ENCODE peak calls at places on chromosomes 4 and X, in four cellular contexts. M is HepG2, O is H1, F is K562. H is an unnamed sample.

GRCh38 chr4:79528241-79528706 is 120.2 kb upstream of the GK2 start:
- DNase-seq in M (no peak), O (no peak), F (no peak), H (no peak)

GRCh38 chrX:140157611-140158010 is 192.3 kb upstream of the CXorf66 start:
- DNase-seq in M (no peak), O (no peak), F (no peak), H (no peak)

GRCh38 chr4:2280531-2281300 is 18.8 kb upstream of the MXD4 start:
- DNase-seq in M (no peak), O (no peak), F (no peak), H (no peak)

GRCh38 chr4:88659061-88659889 is 38.4 kb downstream of the NAP1L5 start:
- DNase-seq in M (peak), O (no peak), F (peak), H (peak)

GRCh38 chr4:82372502-82372873 is 1.3 kb downstream of the HNRNPD start:
- DNase-seq in M (no peak), O (no peak), F (peak), H (no peak)

GRCh38 chrX:129786210-129786651 is 6.5 kb downstream of the SASH3 start:
- DNase-seq in M (no peak), O (no peak), F (peak), H (no peak)

GRCh38 chrX:9626379-9626778 is 139.3 kb downstream of the GPR143 start:
- DNase-seq in M (no peak), O (no peak), F (no peak), H (no peak)

GRCh38 chr4:23337292-23337691 is 552.6 kb downstream of the PPARGC1A start:
- DNase-seq in M (no peak), O (no peak), F (no peak), H (no peak)

GRCh38 chr4:630661-631060 is 5.3 kb downstream of the PDE6B start:
- DNase-seq in M (no peak), O (no peak), F (no peak), H (no peak)

GRCh38 chrX:131741103-131741581 is 197.3 kb downstream of the OR13H1 start:
- DNase-seq in M (no peak), O (no peak), F (no peak), H (no peak)

GRCh38 chrX:151711787-151712186 is 4.0 kb upstream of the FATE1 start:
- DNase-seq in M (no peak), O (no peak), F (no peak), H (no peak)

GRCh38 chr4:113872426-113873260 is 106.8 kb downstream of the ARSJ start:
- DNase-seq in M (no peak), O (no peak), F (no peak), H (no peak)

GRCh38 chrX:13569479-13570244 is at the start of gene EGFL6:
- DNase-seq in M (no peak), O (peak), F (no peak), H (no peak)
- TF ChIP-seq FOSL1 in M (no peak), O (no peak), F (no peak), H (no peak)

DNA sequence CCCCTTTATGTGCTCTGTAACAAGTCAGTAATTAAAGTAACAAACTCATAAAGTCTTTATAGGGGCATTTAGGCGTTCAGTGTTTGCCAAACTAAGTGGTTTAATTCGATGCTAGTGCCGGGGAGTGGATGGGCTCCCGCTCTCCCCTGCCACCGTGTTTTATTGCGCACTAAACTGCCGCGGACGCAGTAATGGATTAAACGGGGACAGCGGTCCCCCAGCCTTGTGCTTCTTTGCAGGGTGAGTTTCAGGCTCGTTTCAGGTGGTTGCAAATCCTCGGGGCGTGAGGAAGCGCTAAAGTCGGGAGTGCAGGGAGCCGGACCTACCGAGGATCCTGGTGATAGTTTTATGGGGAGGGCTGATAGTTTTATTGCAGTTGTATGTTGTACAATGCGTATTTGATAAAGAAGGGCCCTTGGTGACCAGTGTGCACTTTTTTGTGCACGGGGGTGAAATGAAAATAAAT is 1.7 kb upstream of the PHOX2B start:
- DNase-seq in M (no peak), O (peak), F (no peak), H (no peak)
- TF ChIP-seq FOSL1 in M (no peak), O (no peak), F (no peak), H (no peak)

GRCh38 chr4:25019501-25019900 is 11.2 kb downstream of the LGI2 start:
- DNase-seq in M (no peak), O (no peak), F (no peak), H (no peak)
- TF ChIP-seq FOSL1 in M (no peak), O (no peak), F (no peak), H (no peak)

DNA sequence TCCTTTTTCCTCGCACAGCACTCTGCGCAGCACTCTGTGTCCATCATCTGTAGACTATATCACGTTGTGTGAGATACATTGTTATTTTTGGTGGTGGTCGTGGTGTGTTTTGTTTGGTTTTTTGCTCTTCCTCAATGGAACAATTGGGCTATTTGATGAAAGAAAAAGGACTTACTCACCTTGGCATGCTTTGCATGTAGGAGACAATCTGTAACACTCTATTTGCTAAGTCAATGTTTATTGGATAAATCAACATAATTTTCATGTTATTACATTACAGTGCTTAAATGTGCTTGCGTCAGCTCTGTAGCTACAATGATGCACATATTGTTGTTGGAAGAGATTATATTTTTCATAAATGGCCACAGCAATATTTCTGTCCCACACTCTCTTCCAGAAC is 12.5 kb upstream of the CD99 start:
- DNase-seq in M (no peak), O (no peak), F (no peak), H (no peak)
- TF ChIP-seq FOSL1 in M (no peak), O (no peak), F (no peak), H (no peak)

GRCh38 chr4:8191136-8191747 is 7.8 kb upstream of the SH3TC1 start:
- DNase-seq in M (peak), O (no peak), F (peak), H (peak)
- TF ChIP-seq FOSL1 in M (peak), O (no peak), F (peak), H (no peak)

GRCh38 chrX:71302461-71303213 is 1.1 kb downstream of the ITGB1BP2 start:
- DNase-seq in M (no peak), O (no peak), F (no peak), H (no peak)

GRCh38 chrX:71301195-71301924 is at the start of gene ITGB1BP2:
- DNase-seq in M (peak), O (no peak), F (no peak), H (no peak)

GRCh38 chrX:71304561-71304960 is 3.0 kb downstream of the ITGB1BP2 start:
- DNase-seq in M (no peak), O (no peak), F (no peak), H (no peak)
- TF ChIP-seq FOSL1 in M (no peak), O (no peak), F (no peak), H (no peak)

DNA sequence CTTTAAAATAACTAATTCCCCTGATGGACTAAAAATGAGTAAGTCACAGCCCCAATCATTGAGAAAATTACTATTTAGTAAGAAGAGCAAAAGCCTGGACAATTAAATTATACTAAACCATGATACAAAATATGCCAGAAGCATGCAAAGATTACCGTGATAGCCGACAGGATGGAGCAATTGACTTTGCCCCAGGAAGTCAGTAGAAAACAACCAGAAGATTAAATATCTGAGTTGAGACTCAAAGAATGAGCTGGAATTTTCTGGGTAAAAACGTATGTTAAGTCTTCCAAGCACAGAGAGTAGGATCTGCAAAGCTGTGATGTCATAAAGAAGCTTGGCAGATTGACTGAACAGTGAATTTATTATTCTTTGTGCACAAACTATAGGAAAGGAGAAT is 816.1 kb upstream of the TENM3 start:
- DNase-seq in M (no peak), O (no peak), F (no peak), H (no peak)
- TF ChIP-seq FOSL1 in M (no peak), O (no peak), F (no peak), H (no peak)

DNA sequence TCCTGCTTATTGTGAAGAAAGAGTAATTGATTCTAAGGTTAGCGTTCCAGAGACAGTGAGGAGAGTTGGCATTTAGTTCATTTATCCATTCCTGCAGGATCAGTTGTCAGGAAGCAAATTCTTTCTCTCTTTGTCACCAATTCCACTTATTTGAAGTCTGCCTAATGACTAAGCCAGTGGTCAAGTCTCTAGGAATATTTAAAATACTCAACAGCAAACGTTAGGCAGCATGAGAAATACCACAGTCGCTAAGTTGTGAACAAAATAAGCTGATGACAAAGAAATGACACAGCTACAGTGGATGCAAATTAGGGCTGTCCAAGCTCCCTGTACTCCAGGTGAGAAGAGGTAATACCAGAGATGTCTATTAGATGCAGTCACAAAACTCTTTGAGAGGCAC is 6.6 kb upstream of the MAGEB17 start:
- DNase-seq in M (peak), O (no peak), F (no peak), H (peak)
- TF ChIP-seq FOSL1 in M (no peak), O (no peak), F (no peak), H (peak)

DNA sequence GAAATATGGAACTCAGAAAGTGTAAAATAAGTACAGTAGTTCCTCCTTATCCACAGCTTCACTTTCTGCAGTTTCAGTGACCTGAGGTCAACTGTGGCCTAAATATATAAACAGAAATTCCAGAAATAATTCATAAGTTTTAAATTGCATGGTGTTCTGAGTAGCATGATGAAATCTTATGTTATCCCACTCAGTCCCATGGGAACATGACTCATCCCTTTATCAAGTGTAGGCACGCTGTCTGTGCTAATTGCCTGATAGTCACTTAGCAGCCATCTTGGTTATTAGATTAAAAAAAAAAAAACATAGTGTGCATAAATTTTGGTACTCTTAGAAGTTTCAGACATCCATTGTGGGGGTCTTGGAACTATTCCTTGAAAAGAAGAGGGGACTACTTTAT is 983.4 kb upstream of the ADGRL3 start:
- DNase-seq in M (no peak), O (no peak), F (no peak), H (no peak)
- TF ChIP-seq FOSL1 in M (no peak), O (no peak), F (peak), H (no peak)

DNA sequence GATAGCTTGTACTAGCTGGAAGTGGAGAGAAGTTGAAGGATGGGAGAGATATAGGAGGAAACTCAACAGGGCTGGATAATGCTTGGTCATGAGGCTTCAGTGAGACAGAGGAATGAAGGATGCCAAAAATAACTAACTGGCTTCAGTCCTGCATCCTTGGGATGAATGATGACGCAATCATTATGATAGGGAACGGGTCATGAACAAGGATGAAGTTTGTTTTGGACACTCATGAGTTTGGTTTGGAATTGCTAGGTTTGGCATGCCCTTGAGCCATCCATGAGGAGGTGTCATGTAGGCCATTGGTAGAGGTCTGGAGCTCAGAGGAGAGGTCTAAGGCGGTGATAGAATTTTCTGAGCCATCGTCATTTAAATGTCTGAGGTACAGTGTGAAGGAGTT is 160.0 kb upstream of the NHS start:
- DNase-seq in M (no peak), O (no peak), F (no peak), H (no peak)
- TF ChIP-seq FOSL1 in M (no peak), O (no peak), F (no peak), H (no peak)

H was measured in HCT116.